ENCODE peak calls at places on chromosomes 13 and 19, in nine cellular contexts. Y is A673, U is upper lobe of right lung, E is left ventricle myocardium inferior, C is A549, F is thoracic aorta, I is colonic mucosa, J is tibial nerve, A is transverse colon. W is an unnamed sample.

GRCh38 chr19:46963093-46963734 is 56.4 kb upstream of the NPAS1 start:
- DNase-seq in J (no peak), U (no peak), A (no peak), F (no peak), Y (no peak), C (no peak), E (no peak), I (no peak), W (no peak)

GRCh38 chr19:48868196-48868886 is at the start of gene PLEKHA4:
- DNase-seq in F (no peak), U (peak; percentile 82), I (peak; percentile 55), Y (peak; percentile 57), A (peak; percentile 49), E (peak; percentile 86), C (no peak), J (peak; percentile 67), W (no peak)

GRCh38 chr13:45162821-45163220 is 38.0 kb downstream of the KCTD4 start:
- DNase-seq in C (peak; percentile 54), U (no peak), J (no peak), Y (no peak), F (no peak), I (no peak), E (no peak), A (no peak), W (no peak)

GRCh38 chr13:72163671-72164070 is 296.7 kb upstream of the DACH1 start:
- DNase-seq in J (no peak), C (no peak), A (no peak), I (no peak), E (no peak), F (no peak), Y (no peak), U (no peak), W (no peak)

GRCh38 chr19:13143135-13143534 is 7.0 kb downstream of the STX10 start:
- DNase-seq in U (no peak), I (no peak), E (no peak), J (no peak), Y (no peak), A (no peak), F (no peak), C (no peak), W (no peak)

GRCh38 chr13:23558675-23559536 is 11.3 kb upstream of the TNFRSF19 start:
- DNase-seq in J (peak; percentile 50), Y (peak; percentile 67), I (no peak), C (peak; percentile 72), F (no peak), A (no peak), E (peak; percentile 57), U (peak; percentile 74), W (peak; percentile 34)

GRCh38 chr13:68540244-68540643 is 1310.1 kb upstream of the PCDH9 start:
- DNase-seq in J (no peak), I (no peak), E (no peak), U (no peak), Y (no peak), A (no peak), F (no peak), C (no peak), W (no peak)

GRCh38 chr13:26475176-26476110 is 82.0 kb upstream of the WASF3 start:
- DNase-seq in F (no peak), E (no peak), J (no peak), A (no peak), U (no peak), I (peak; percentile 3), Y (no peak), C (no peak), W (no peak)

GRCh38 chr19:40229926-40230417 is 3.5 kb upstream of the CCNP start:
- DNase-seq in Y (no peak), U (no peak), E (no peak), A (no peak), J (no peak), C (no peak), F (no peak), I (no peak), W (no peak)

GRCh38 chr19:58393725-58394033 is 1.8 kb upstream of the RNF225 start:
- DNase-seq in C (no peak), Y (no peak), F (no peak), I (no peak), J (no peak), A (no peak), E (no peak), U (no peak), W (no peak)

DNA sequence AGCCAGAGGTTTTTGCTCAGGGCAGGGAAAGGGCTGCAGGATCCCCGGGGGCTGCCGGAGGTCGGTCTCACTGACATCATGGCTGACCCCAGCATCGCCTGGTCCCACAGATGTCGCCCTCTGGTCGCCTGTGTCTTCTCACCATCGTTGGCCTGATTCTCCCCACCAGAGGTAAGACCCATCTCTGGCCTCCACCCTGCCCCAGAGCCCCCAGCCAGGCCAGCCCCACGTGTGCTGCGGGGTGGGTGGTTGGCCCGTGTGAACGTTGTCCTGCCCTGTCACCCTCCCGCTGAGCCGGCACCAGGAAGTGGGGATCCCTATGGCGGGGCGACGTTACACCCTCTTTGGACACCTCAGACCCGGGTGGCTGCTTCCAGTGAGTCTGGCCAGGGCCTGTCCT is 906 bp downstream of the FXYD5 start:
- DNase-seq in A (no peak), C (no peak), Y (no peak), E (no peak), F (no peak), U (no peak), J (no peak), I (no peak), W (no peak)
- H3K4me1 ChIP-seq in A (peaks cover 20% of the 10 kb centered on the region), C (peaks cover 9% of the 10 kb centered on the region), Y (peaks cover 6% of the 10 kb centered on the region), E (peaks cover 27% of the 10 kb centered on the region), F (no peaks in the 10 kb centered on the region), U (peaks cover 9% of the 10 kb centered on the region), J (peaks cover 6% of the 10 kb centered on the region), I (no peaks in the 10 kb centered on the region), W (no peaks in the 10 kb centered on the region)

GRCh38 chr13:109271991-109272454 is 514.4 kb downstream of the IRS2 start:
- DNase-seq in A (no peak), I (no peak), F (no peak), C (no peak), E (no peak), J (no peak), U (no peak), Y (peak; percentile 93), W (peak; percentile 45)

GRCh38 chr13:109272595-109273325 is 513.6 kb downstream of the IRS2 start:
- DNase-seq in U (no peak), F (no peak), J (no peak), A (no peak), C (no peak), I (no peak), E (no peak), Y (no peak), W (no peak)

GRCh38 chr13:109271555-109271954 is 514.8 kb downstream of the IRS2 start:
- DNase-seq in Y (no peak), E (no peak), A (no peak), C (no peak), F (no peak), U (no peak), J (no peak), I (no peak), W (no peak)

GRCh38 chr13:109274188-109274821 is 512.1 kb downstream of the IRS2 start:
- DNase-seq in Y (peak; percentile 43), J (no peak), I (no peak), E (no peak), F (no peak), U (no peak), A (no peak), C (no peak), W (peak; percentile 99)

GRCh38 chr13:109273326-109273751 is 513.0 kb downstream of the IRS2 start:
- DNase-seq in C (no peak), F (no peak), I (no peak), J (no peak), E (no peak), Y (no peak), U (no peak), A (no peak), W (no peak)
- H3K4me3 ChIP-seq in C (peak overlapping the region; percentile 44), F (no peak overlapping the region), I (no peak overlapping the region), J (no peak overlapping the region), E (no peak overlapping the region), Y (peak overlapping the region; percentile 18), U (no peak overlapping the region), A (no peak overlapping the region), W (no peak overlapping the region)

GRCh38 chr13:36242761-36243160 is 28.4 kb upstream of the SOHLH2 start:
- DNase-seq in Y (no peak), E (no peak), I (no peak), C (no peak), F (no peak), A (no peak), U (no peak), J (no peak), W (no peak)
- H3K4me1 ChIP-seq in Y (no peaks in the 10 kb centered on the region), E (no peaks in the 10 kb centered on the region), I (no peaks in the 10 kb centered on the region), C (no peaks in the 10 kb centered on the region), F (no peaks in the 10 kb centered on the region), A (no peaks in the 10 kb centered on the region), U (no peaks in the 10 kb centered on the region), J (no peaks in the 10 kb centered on the region), W (no peaks in the 10 kb centered on the region)

GRCh38 chr13:111895896-111896821 is 170.8 kb upstream of the SOX1 start:
- DNase-seq in A (no peak), Y (no peak), E (no peak), F (no peak), I (no peak), U (no peak), J (no peak), C (no peak), W (no peak)

GRCh38 chr13:111897178-111897845 is 169.6 kb upstream of the SOX1 start:
- DNase-seq in U (no peak), A (no peak), C (no peak), Y (no peak), J (no peak), F (no peak), I (no peak), E (no peak), W (no peak)

GRCh38 chr13:111893071-111893606 is 173.8 kb upstream of the SOX1 start:
- DNase-seq in F (no peak), I (no peak), A (no peak), Y (peak; percentile 62), U (no peak), C (no peak), E (no peak), J (no peak), W (peak; percentile 89)

GRCh38 chr13:111897846-111898215 is 169.1 kb upstream of the SOX1 start:
- DNase-seq in Y (no peak), F (no peak), I (no peak), J (no peak), A (no peak), U (no peak), C (no peak), E (no peak), W (no peak)

GRCh38 chr13:111893607-111894443 is 173.1 kb upstream of the SOX1 start:
- DNase-seq in I (no peak), F (no peak), Y (peak; percentile 61), A (no peak), C (no peak), U (no peak), J (no peak), E (no peak), W (peak; percentile 40)
- H3K4me3 ChIP-seq in I (no peak overlapping the region), F (no peak overlapping the region), Y (peak overlapping the region; percentile 32), A (no peak overlapping the region), C (no peak overlapping the region), U (no peak overlapping the region), J (peak overlapping the region; percentile 10), E (peak overlapping the region; percentile 58), W (no peak overlapping the region)

GRCh38 chr13:49388256-49388655 is 55.6 kb downstream of the CAB39L start:
- DNase-seq in U (no peak), I (no peak), F (no peak), J (no peak), Y (no peak), C (no peak), E (no peak), A (no peak), W (no peak)
- H3K4me1 ChIP-seq in U (no peaks in the 10 kb centered on the region), I (no peaks in the 10 kb centered on the region), F (no peaks in the 10 kb centered on the region), J (peaks cover 6% of the 10 kb centered on the region), Y (no peaks in the 10 kb centered on the region), C (no peaks in the 10 kb centered on the region), E (no peaks in the 10 kb centered on the region), A (no peaks in the 10 kb centered on the region), W (peaks cover 3% of the 10 kb centered on the region)

W was measured in mesendoderm.